ENCODE peak calls at places on chromosomes 16 and 17, in four cellular contexts. K is AG09309, Y is GM13976, U is fibroblast of the aortic adventitia. Z is an unnamed sample.

GRCh38 chr17:48629411-48629759 is 3.2 kb upstream of the HOXB9 start:
- DNase-seq in K (no peak), U (no peak), Y (no peak), Z (no peak)

GRCh38 chr17:56416682-56417351 is 176.7 kb upstream of the NOG start:
- DNase-seq in K (no peak), U (no peak), Y (no peak), Z (no peak)

GRCh38 chr16:71432906-71433305 is 8.9 kb downstream of the TLE7 start:
- DNase-seq in U (no peak), K (no peak), Y (no peak), Z (no peak)

GRCh38 chr16:4880006-4880580 is 32.8 kb downstream of the UBN1 start:
- DNase-seq in Y (no peak), K (no peak), U (no peak), Z (no peak)

GRCh38 chr16:66801320-66802105 is at the start of gene TERB1:
- DNase-seq in K (no peak), Y (peak; percentile 25), U (no peak), Z (no peak)

GRCh38 chr17:72458301-72458700 is 337.5 kb downstream of the SOX9 start:
- DNase-seq in Y (no peak), K (no peak), U (no peak), Z (no peak)

GRCh38 chr16:23920446-23920845 is 84.7 kb downstream of the PRKCB start:
- DNase-seq in U (no peak), Y (no peak), K (no peak), Z (no peak)

GRCh38 chr17:61465550-61466237 is 13.5 kb downstream of the TBX4 start:
- DNase-seq in K (no peak), U (no peak), Y (no peak), Z (no peak)

GRCh38 chr17:49928826-49929475 is 40.0 kb upstream of the DLX4 start:
- DNase-seq in Y (no peak), U (no peak), K (no peak), Z (no peak)

GRCh38 chr17:8735336-8735939 is 9.2 kb downstream of the CCDC42 start:
- DNase-seq in K (no peak), Y (no peak), U (no peak), Z (no peak)

GRCh38 chr16:29738514-29738913 is 7.3 kb downstream of the C16orf54 start:
- DNase-seq in K (no peak), Y (peak; percentile 66), U (no peak), Z (peak; percentile 59)

GRCh38 chr17:80441133-80441578 is 26.2 kb downstream of the ENDOV start:
- DNase-seq in U (peak; percentile 34), Y (peak; percentile 89), K (no peak), Z (peak; percentile 69)

DNA sequence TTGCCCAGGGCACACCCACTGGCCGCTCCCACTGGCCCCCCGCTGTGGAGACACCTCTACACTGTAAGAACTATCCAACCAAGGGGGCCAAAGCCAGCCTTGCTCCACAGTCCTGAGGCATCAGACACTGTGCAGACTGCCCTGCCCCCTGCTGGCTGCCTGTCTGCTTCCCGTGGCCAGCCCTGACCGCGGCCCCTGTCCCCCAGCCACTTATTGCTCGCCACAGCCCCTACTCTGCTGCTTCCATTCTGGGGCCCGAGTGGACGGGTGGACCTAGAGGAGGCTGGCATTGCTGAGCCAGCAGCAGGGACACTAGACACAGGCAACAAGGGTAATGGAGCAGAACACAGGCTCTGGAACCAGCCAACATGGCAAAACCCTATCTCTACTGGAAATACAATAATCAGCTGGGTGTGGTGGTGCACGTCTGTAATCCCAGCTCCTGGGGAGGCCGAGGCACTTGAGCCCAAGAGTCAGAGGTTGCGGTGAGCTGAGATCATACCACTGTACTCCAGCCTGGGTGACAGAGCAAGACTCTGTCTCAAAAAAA is 19.7 kb upstream of the LRRC37A3 start:
- DNase-seq in Y (peak; percentile 81), U (peak; percentile 37), K (no peak), Z (peak; percentile 73)
- TF ChIP-seq CTCF in Y (peak; percentile 83), U (peak; percentile 65), K (peak; percentile 80), Z (peak; percentile 81)

DNA sequence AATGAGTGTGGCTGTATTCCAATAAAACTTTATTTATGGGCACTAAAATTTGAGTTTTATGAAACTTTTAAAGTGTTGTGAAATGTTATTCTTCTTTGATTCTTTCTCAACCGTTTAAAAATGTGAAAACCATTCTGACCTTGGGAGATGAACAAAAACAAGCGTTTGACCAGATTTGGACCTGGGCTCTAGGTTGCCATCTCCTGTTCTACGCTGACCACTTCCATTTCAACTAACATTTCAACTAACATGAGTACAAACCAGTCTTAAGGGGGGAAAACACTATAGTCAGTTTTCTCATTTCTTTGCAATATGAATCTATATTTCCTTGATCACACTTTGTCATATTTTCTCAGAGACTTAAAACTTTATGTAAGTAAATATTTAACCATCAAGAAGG is 118.4 kb upstream of the IRX5 start:
- DNase-seq in K (peak; percentile 14), U (peak; percentile 24), Y (no peak), Z (no peak)
- TF ChIP-seq CTCF in K (peak; percentile 37), U (peak; percentile 16), Y (no peak), Z (no peak)

GRCh38 chr17:76365256-76365903 is 11.7 kb upstream of the PRPSAP1 start:
- DNase-seq in Y (no peak), U (no peak), K (no peak), Z (no peak)
- TF ChIP-seq CTCF in Y (peak; percentile 50), U (peak; percentile 23), K (no peak), Z (no peak)

DNA sequence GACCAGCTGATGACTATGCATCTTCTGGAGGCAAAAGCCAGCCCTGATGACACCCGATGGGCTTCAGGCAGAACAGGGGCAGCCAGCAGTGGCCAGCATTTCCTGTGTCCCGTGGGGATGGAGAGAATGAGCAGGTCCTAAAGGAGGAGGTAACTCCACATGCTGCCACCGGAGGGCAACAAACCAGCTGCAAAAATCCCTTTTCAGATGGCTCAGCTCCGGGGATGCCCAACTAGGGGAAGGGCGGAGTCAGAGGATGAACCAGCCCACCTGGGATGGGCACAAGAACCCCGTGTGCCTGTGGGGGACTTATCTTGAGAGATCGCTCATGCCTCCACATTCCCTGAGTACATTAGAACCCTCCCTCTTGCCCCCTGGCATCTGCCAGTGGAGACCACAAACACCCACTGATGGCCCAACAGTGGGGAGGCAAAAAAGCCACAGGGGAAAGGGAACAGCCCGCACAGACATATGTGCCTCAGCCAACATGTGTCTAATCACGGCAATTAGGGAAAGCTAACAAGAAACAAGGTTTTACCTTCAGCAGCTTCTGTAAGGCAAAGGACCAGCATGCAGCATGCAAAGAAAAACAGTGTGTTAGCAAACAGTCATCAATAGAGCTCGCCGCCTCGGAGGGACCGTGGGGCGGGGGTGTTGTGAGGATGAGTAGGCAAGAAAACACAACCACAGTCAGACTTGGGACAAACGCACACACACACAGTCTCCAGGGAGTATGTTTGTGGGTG is 64.1 kb downstream of the MYO18A start:
- DNase-seq in U (peak; percentile 46), Y (peak; percentile 68), K (no peak), Z (peak; percentile 78)
- TF ChIP-seq CTCF in U (peak; percentile 55), Y (peak; percentile 40), K (peak; percentile 59), Z (peak; percentile 70)

DNA sequence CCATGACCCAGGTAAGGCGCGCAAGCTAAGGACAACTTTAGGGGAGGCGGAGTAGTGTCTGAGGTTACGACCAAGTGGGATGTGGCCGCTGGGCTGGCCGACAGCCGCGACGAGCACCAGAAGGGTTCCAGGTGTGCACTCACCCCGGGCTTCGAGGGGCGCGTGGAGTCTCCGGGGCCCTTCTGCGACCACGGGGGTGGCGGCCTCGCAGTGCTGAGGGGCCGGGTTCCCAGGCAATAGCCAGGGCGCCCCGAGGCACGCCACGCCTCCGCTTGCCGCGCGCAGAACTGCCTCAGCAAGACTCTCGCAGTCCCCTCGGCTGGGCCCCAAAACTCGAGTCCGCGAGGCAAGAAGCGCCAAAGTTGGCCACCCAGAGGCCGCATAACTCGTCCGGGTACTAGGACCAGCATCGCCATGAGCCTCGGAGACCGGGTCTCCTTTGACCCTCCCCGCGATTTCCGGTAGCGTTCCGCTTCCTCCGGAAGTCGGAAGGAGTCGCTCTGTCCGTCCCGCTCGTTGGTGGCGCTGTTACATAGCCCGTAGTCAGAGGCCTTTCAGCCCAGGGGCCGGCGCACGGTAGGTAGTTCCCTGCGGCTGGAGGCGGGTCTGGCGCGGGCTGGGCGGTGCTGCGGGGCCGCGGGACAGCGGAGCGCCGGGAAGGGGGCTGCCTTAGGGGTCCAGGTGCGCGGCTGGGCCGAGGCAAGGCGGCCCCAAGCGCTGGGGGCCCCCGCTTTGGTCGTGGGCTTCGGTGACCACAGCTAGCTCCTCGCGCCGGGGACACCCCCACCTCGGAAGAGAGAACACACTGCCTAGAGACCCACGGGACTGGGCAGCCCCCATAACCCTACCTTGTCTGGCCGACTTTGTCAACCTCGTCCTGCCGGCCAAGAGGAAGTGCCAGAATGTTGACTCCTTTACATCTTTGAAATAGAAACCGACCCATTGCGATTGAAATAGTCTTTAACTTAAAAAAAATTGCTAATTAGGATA is at the start of the genes ADPRM and SCO1:
- DNase-seq in U (peak; percentile 92), K (peak; percentile 69), Y (peak; percentile 94), Z (peak; percentile 94)
- TF ChIP-seq CTCF in U (peak; percentile 46), K (peak; percentile 53), Y (peak; percentile 29), Z (peak; percentile 24)

GRCh38 chr16:55643161-55643970 is 12.4 kb upstream of the SLC6A2 start:
- DNase-seq in U (peak; percentile 27), Y (no peak), K (no peak), Z (no peak)
- TF ChIP-seq CTCF in U (peak; percentile 15), Y (no peak), K (peak; percentile 24), Z (no peak)

GRCh38 chr17:46841561-46842379 is 9.6 kb upstream of the WNT9B start:
- DNase-seq in Y (peak; percentile 68), U (no peak), K (no peak), Z (peak; percentile 37)
- TF ChIP-seq CTCF in Y (peak; percentile 42), U (peak; percentile 47), K (peak; percentile 54), Z (peak; percentile 89)

GRCh38 chr16:69108069-69108904 is 2.8 kb downstream of the HAS3 start:
- DNase-seq in Y (no peak), K (no peak), U (no peak), Z (no peak)

GRCh38 chr16:69105501-69106361 is at the start of gene HAS3:
- DNase-seq in Y (peak; percentile 78), K (peak; percentile 24), U (peak; percentile 66), Z (peak; percentile 47)

GRCh38 chr16:69108905-69109252 is 3.4 kb downstream of the HAS3 start:
- DNase-seq in U (no peak), Y (no peak), K (no peak), Z (no peak)

GRCh38 chr16:69107311-69107962 is 2.0 kb downstream of the HAS3 start:
- DNase-seq in U (peak; percentile 19), Y (no peak), K (no peak), Z (no peak)

GRCh38 chr16:69106491-69107291 is 1.2 kb downstream of the HAS3 start:
- DNase-seq in K (no peak), Y (peak; percentile 65), U (no peak), Z (no peak)
- TF ChIP-seq CTCF in K (no peak), Y (no peak), U (no peak), Z (no peak)

DNA sequence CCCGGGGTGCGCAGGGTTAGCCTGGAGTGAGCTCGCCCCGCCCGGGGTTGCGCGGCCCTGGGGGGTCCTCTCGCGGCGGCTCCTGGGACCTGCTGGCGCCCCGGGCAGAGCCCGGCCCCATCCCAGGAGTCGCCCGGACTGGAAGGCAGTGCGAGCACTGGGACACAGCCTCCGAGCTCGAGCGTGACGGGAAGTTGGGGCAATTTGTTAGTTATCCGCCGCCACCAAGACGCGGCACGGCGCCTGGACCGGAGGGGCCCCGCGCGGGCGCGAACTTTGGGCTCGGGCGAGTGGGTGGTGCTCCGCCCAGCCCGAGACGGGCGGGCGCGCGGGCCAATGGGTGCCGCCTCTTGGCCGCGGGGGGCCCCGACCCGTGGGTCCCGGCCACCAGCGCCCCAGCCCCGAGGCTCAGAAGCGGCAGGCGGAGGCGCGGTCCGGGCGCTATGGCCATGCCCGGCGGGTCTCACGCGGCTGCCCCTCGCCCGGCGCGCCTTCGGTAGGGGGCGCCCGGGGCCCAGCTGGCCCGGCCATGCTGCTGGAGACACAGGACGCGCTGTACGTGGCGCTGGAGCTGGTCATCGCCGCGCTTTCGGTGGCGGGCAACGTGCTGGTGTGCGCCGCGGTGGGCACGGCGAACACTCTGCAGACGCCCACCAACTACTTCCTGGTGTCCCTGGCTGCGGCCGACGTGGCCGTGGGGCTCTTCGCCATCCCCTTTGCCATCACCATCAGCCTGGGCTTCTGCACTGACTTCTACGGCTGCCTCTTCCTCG is at the start of gene ADORA2B:
- DNase-seq in U (peak; percentile 68), Y (peak; percentile 81), K (no peak), Z (peak; percentile 73)
- TF ChIP-seq CTCF in U (peak; percentile 47), Y (peak; percentile 54), K (peak; percentile 35), Z (peak; percentile 47)